ENCODE peak calls at places on chromosomes 3 and 15, in four cellular contexts. E, V, Q and O are unnamed samples.

GRCh38 chr3:123773681-123774431 is 110.3 kb downstream of the MYLK start:
- DNase-seq in V (no peak), E (no peak), Q (no peak), O (peak; percentile 58)

GRCh38 chr3:17783426-17783825 is 41.0 kb upstream of the TBC1D5 start:
- DNase-seq in E (no peak), Q (no peak), V (no peak), O (no peak)

GRCh38 chr3:5634411-5634810 is 446.9 kb downstream of the EDEM1 start:
- DNase-seq in Q (no peak), E (no peak), V (no peak), O (no peak)

GRCh38 chr3:42853739-42854302 is 21.9 kb downstream of the CYP8B1 start:
- DNase-seq in E (no peak), Q (no peak), V (no peak), O (no peak)

GRCh38 chr3:71650372-71650771 is 66.8 kb upstream of the FOXP1 start:
- DNase-seq in Q (no peak), E (no peak), V (no peak), O (no peak)

GRCh38 chr3:71397046-71397445 is 186.5 kb downstream of the FOXP1 start:
- DNase-seq in Q (no peak), V (no peak), E (peak; percentile 77), O (peak; percentile 36)

GRCh38 chr3:161069441-161070251 is 35.5 kb downstream of the B3GALNT1 start:
- DNase-seq in V (no peak), E (peak; percentile 6), Q (no peak), O (no peak)

GRCh38 chr3:123449986-123450474 is 1.1 kb upstream of the ADCY5 start:
- DNase-seq in V (no peak), E (no peak), Q (peak; percentile 63), O (peak; percentile 79)

GRCh38 chr15:60275624-60276023 is 122.2 kb downstream of the ANXA2 start:
- DNase-seq in V (no peak), E (no peak), Q (no peak), O (no peak)

GRCh38 chr15:75673426-75674247 is 25.9 kb downstream of the SNX33 start:
- DNase-seq in E (no peak), Q (no peak), V (no peak), O (no peak)

GRCh38 chr3:122427857-122428471 is 12.1 kb upstream of the WDR5B start:
- DNase-seq in E (no peak), V (no peak), Q (no peak), O (no peak)

GRCh38 chr15:52780172-52780980 is 9.8 kb downstream of the ONECUT1 start:
- DNase-seq in Q (peak; percentile 71), E (peak; percentile 65), V (no peak), O (peak; percentile 59)

GRCh38 chr15:60326824-60327654 is 70.7 kb downstream of the ANXA2 start:
- DNase-seq in V (no peak), E (peak; percentile 68), Q (no peak), O (peak; percentile 40)

GRCh38 chr15:48865387-48866079 is 12.4 kb upstream of the EID1 start:
- DNase-seq in E (no peak), Q (no peak), V (no peak), O (no peak)

GRCh38 chr3:36969540-36970432 is 23.1 kb downstream of the EPM2AIP1 start:
- DNase-seq in E (peak; percentile 99), V (no peak), Q (no peak), O (peak; percentile 88)

GRCh38 chr3:66414846-66415245 is 86.0 kb downstream of the LRIG1 start:
- DNase-seq in E (no peak), Q (no peak), V (no peak), O (no peak)

GRCh38 chr15:52528465-52529288 is at the start of gene MYO5A:
- DNase-seq in Q (peak; percentile 78), V (peak; percentile 34), E (peak; percentile 72), O (peak; percentile 89)

GRCh38 chr15:85282504-85283115 is 97.8 kb upstream of the AKAP13 start:
- DNase-seq in Q (no peak), E (no peak), V (no peak), O (no peak)

GRCh38 chr3:169660709-169661566 is 2.6 kb downstream of the MECOM start:
- DNase-seq in Q (no peak), E (no peak), V (no peak), O (peak; percentile 29)

GRCh38 chr15:28104326-28104725 is 5.2 kb upstream of the OCA2 start:
- DNase-seq in V (no peak), E (no peak), Q (no peak), O (no peak)

GRCh38 chr3:23941440-23941839 is 3.6 kb upstream of the NR1D2 start:
- DNase-seq in Q (no peak), V (no peak), E (no peak), O (no peak)

GRCh38 chr3:187406927-187407326 is 38.7 kb downstream of the RTP4 start:
- DNase-seq in V (no peak), Q (no peak), E (no peak), O (no peak)

GRCh38 chr15:68638953-68639500 is 60.2 kb downstream of the CORO2B start:
- DNase-seq in E (no peak), Q (no peak), V (no peak), O (no peak)

GRCh38 chr3:132136334-132136716 is 101.5 kb upstream of the CPNE4 start:
- DNase-seq in V (no peak), Q (no peak), E (no peak), O (no peak)

GRCh38 chr3:3499987-3500386 is 299.2 kb upstream of the LRRN1 start:
- DNase-seq in V (no peak), E (no peak), Q (no peak), O (no peak)

GRCh38 chr3:127666684-127667083 is 6.1 kb upstream of the ABTB1 start:
- DNase-seq in E (no peak), Q (no peak), V (no peak), O (no peak)

GRCh38 chr3:170330366-170330765 is 27.1 kb upstream of the SKIL start:
- DNase-seq in V (no peak), E (peak; percentile 67), Q (no peak), O (no peak)

GRCh38 chr15:55277116-55277564 is 12.5 kb downstream of the RAB27A start:
- DNase-seq in E (no peak), V (no peak), Q (no peak), O (no peak)

GRCh38 chr3:190010486-190010885 is 110.2 kb downstream of the P3H2 start:
- DNase-seq in V (no peak), E (no peak), Q (no peak), O (no peak)

GRCh38 chr3:190012314-190012782 is 108.3 kb downstream of the P3H2 start:
- DNase-seq in Q (no peak), E (no peak), V (no peak), O (no peak)

GRCh38 chr3:190014940-190015339 is 105.8 kb downstream of the P3H2 start:
- DNase-seq in V (no peak), E (no peak), Q (no peak), O (no peak)

GRCh38 chr3:190013943-190014924 is 106.5 kb downstream of the P3H2 start:
- DNase-seq in E (no peak), Q (no peak), V (no peak), O (no peak)

GRCh38 chr3:190012784-190013183 is 107.9 kb downstream of the P3H2 start:
- DNase-seq in V (no peak), Q (no peak), E (no peak), O (no peak)
- TF ChIP-seq TEAD4 in V (no peak), Q (no peak), E (no peak), O (no peak)

DNA sequence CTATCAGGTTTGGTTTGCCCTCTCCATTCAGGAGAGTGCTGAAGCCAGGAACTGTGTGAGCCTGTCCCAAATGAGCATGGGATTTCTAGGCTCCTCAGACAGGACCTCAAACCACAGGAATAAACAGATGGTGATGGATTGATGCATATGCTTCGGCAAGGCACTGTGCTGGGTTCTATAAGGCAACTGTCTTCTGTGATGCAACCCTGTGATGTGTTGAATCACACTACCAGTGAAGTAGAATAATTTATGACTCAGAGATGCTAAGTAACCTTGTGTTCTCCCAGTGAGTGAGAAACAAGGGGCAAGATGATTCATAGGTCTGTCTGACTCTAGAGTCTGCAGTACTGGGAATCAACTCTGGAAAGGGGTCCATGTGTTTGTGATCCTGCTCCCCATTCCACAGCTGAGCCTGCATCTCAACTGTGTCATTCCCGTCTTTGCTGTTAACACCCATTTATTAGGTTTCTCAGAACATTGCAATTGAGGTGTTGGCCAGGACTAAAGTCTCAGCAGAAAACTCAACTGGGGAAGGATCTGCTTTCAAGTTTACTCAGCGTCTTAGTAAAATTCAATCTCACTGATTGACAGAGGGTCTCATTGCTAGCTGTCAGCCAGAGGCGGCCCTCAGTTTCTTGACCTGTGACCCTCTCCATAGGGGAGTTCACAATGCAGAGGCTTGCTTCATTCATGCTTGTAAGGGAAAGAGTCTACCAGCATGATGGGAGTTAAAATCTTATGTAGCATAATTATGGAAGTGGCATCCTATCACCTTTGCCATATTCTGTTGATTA is 510.1 kb upstream of the CFAP20DC start:
- DNase-seq in E (no peak), Q (no peak), V (no peak), O (no peak)
- TF ChIP-seq TEAD4 in E (no peak), Q (no peak), V (no peak), O (no peak)

GRCh38 chr3:174232658-174233429 is 626.3 kb upstream of the NAALADL2 start:
- DNase-seq in Q (no peak), E (no peak), V (peak; percentile 68), O (no peak)
- TF ChIP-seq TEAD4 in Q (no peak), E (no peak), V (peak; percentile 14), O (no peak)

GRCh38 chr3:113185436-113185835 is 25.9 kb upstream of the BOC start:
- DNase-seq in E (no peak), V (no peak), Q (no peak), O (no peak)
- TF ChIP-seq TEAD4 in E (no peak), V (no peak), Q (no peak), O (no peak)

DNA sequence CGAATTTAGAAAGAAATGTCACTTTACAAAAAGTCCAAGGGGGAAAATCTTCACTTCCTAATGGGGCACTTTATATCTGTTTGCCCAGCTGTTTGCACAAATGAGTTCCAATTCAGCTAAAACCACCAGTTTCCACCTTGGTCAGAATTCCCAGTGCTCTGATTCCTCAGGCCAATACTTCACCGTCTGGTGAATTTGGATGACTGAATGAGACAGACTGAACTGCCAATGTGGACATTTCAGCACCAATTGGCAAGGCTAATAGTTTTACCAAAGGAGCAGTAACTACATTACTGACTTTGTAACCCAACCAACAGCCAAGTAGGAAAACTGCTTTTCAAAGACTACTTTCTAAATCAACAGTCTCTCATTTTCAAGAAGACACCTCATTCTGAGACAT is 51.8 kb downstream of the ABI3BP start:
- DNase-seq in V (no peak), Q (no peak), E (no peak), O (no peak)
- TF ChIP-seq TEAD4 in V (no peak), Q (no peak), E (no peak), O (no peak)

DNA sequence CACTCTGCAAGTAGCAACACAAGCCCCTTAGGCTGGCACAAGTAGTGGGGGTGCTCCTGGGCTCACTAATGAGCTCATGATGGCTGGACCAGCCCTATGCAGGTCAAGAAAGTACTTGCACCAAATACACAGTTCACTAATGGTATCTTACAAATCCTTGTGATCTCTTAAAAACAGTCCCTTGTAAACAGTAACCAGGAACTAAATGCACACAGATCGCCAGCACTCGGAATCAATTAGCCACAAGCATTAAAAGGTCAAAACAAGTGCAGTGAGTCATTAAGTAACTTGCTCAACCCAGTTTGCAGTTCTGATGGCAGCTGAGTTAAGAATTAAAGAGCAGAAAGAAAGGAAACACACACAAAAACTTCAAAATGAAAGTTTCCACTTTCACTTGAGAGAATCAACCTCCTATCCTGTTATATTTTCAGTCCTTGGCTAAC is 43.2 kb downstream of the ARHGEF3 start:
- DNase-seq in V (no peak), E (no peak), Q (no peak), O (peak; percentile 30)
- TF ChIP-seq TEAD4 in V (no peak), E (no peak), Q (no peak), O (no peak)